ENCODE peak calls at places on chromosomes 3 and 15, in four cellular contexts. R is fibroblast of lung, I is neuronal stem cell, C is pancreas. A is an unnamed sample. For H3K4me1, the result is how much of the 10 kb centered on the place peaks cover.

GRCh38 chr15:25805006-25805405 is 58.1 kb downstream of the ATP10A start:
- DNase-seq in R (no peak), I (no peak), C (no peak), A (peak)

GRCh38 chr15:65207280-65207679 is 4.0 kb downstream of the CILP start:
- DNase-seq in R (no peak), I (no peak), C (no peak), A (no peak)

GRCh38 chr15:100043732-100044131 is 298.0 kb downstream of the ADAMTS17 start:
- DNase-seq in R (no peak), I (no peak), C (no peak), A (no peak)

GRCh38 chr3:168157301-168157700 is 61.6 kb upstream of the GOLIM4 start:
- DNase-seq in R (no peak), I (no peak), C (no peak), A (no peak)

GRCh38 chr3:178456942-178457341 is 79.3 kb upstream of the KCNMB2 start:
- DNase-seq in R (no peak), I (no peak), C (no peak), A (no peak)

GRCh38 chr3:108524547-108524946 is 14.2 kb upstream of the MYH15 start:
- DNase-seq in R (peak), I (no peak), C (no peak), A (no peak)

GRCh38 chr15:88077249-88077810 is 179.2 kb downstream of the NTRK3 start:
- DNase-seq in R (no peak), I (no peak), C (no peak), A (peak)

GRCh38 chr3:71142440-71143161 is 440.9 kb downstream of the FOXP1 start:
- DNase-seq in R (no peak), I (no peak), C (no peak), A (no peak)

GRCh38 chr15:74036271-74037170 is 42.0 kb downstream of the PML start:
- DNase-seq in R (peak), I (peak), C (no peak), A (no peak)

GRCh38 chr15:35060591-35060990 is 24.5 kb downstream of the NANOGP8 start:
- DNase-seq in R (no peak), I (no peak), C (no peak), A (no peak)

GRCh38 chr3:27165348-27165747 is 203.8 kb downstream of the NEK10 start:
- DNase-seq in R (peak), I (no peak), C (no peak), A (no peak)

GRCh38 chr15:61503383-61503969 is 274.4 kb upstream of the RORA start:
- DNase-seq in R (no peak), I (no peak), C (no peak), A (no peak)

GRCh38 chr3:47009225-47010049 is 30.0 kb downstream of the NBEAL2 start:
- DNase-seq in R (peak), I (peak), C (peak), A (peak)

GRCh38 chr15:100601158-100601557 is 826 bp downstream of the LINS1 start:
- DNase-seq in R (no peak), I (no peak), C (no peak), A (peak)

GRCh38 chr15:52466134-52466701 is 62.5 kb downstream of the MYO5A start:
- DNase-seq in R (no peak), I (no peak), C (no peak), A (peak)

GRCh38 chr15:67144609-67145306 is 79.4 kb downstream of the SMAD3 start:
- DNase-seq in R (peak), I (no peak), C (no peak), A (no peak)

GRCh38 chr3:53166781-53167291 is 5.8 kb downstream of the PRKCD start:
- DNase-seq in R (peak), I (no peak), C (no peak), A (peak)

GRCh38 chr15:100207053-100207452 is 134.7 kb downstream of the ADAMTS17 start:
- DNase-seq in R (no peak), I (no peak), C (peak), A (no peak)

GRCh38 chr3:10303105-10303504 is 10.4 kb upstream of the GHRL start:
- DNase-seq in R (no peak), I (no peak), C (no peak), A (no peak)

GRCh38 chr3:57977755-57978715 is 30.2 kb upstream of the FLNB start:
- DNase-seq in R (no peak), I (no peak), C (no peak), A (no peak)

GRCh38 chr3:127422663-127423375 is 135.0 kb upstream of the PRR20G start:
- DNase-seq in R (no peak), I (no peak), C (no peak), A (no peak)

GRCh38 chr3:26989042-26989441 is 366.5 kb downstream of the LRRC3B start:
- DNase-seq in R (no peak), I (no peak), C (no peak), A (no peak)

GRCh38 chr15:45225506-45226273 is 26.3 kb upstream of the SLC28A2 start:
- DNase-seq in R (no peak), I (no peak), C (no peak), A (no peak)

GRCh38 chr15:39629376-39629775 is 48.5 kb downstream of the THBS1 start:
- DNase-seq in R (no peak), I (no peak), C (no peak), A (no peak)

GRCh38 chr3:46193436-46193835 is 14.7 kb downstream of the CCR1 start:
- DNase-seq in R (peak), I (no peak), C (no peak), A (no peak)

GRCh38 chr3:196620228-196620627 is 19.3 kb upstream of the NRROS start:
- DNase-seq in R (peak), I (peak), C (no peak), A (peak)

GRCh38 chr3:41339758-41340157 is 140.5 kb downstream of the CTNNB1 start:
- DNase-seq in R (no peak), I (no peak), C (no peak), A (no peak)

GRCh38 chr3:122793568-122794416 is at the start of gene HSPBAP1:
- DNase-seq in R (peak), I (peak), C (peak), A (peak)

GRCh38 chr3:48879307-48879993 is 19.2 kb downstream of the SLC25A20 start:
- DNase-seq in R (no peak), I (no peak), C (no peak), A (no peak)

GRCh38 chr3:21979706-21980105 is 228.7 kb upstream of the ZNF385D start:
- DNase-seq in R (peak), I (no peak), C (no peak), A (no peak)

GRCh38 chr15:100249096-100249815 is 92.5 kb downstream of the ADAMTS17 start:
- DNase-seq in R (no peak), I (no peak), C (no peak), A (no peak)

GRCh38 chr3:140941090-140941433 is 574 bp upstream of the SLC25A36 start:
- DNase-seq in R (no peak), I (no peak), C (no peak), A (no peak)
- H3K4me3 ChIP-seq in R (peak), I (peak), C (peak), A (peak)

DNA sequence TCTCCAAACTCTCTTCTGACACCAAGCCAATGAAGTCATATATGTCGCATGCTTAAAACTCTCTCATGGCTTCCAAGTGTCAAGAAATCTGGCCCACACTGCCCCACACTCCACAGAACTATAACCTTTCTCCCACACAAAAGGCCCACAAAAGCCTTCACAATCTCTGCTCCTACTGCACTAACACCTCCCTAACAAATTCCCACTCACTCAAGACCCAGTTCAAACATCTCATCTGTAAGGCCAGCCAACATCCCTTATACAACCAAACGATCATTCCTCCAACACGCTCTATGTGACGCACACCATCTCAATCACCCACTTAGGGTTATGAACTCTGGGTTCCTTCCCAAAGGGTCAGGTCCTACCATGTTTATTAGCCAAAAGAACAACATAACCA is 13.5 kb downstream of the TBC1D2B start:
- DNase-seq in R (peak), I (no peak), C (no peak), A (no peak)
- H3K4me1 ChIP-seq in R (half or more), I (under half), C (half or more), A (under half)

GRCh38 chr15:69679623-69680228 is 227.1 kb downstream of the RPLP1 start:
- DNase-seq in R (no peak), I (no peak), C (no peak), A (no peak)
- H3K4me3 ChIP-seq in R (no peak), I (no peak), C (no peak), A (no peak)

GRCh38 chr3:185658504-185658912 is 72.4 kb downstream of the SENP2 start:
- DNase-seq in R (peak), I (no peak), C (no peak), A (peak)
- H3K4me1 ChIP-seq in R (under half), I (under half), C (under half), A (under half)

GRCh38 chr15:49673861-49674260 is 53.0 kb downstream of the DTWD1 start:
- DNase-seq in R (no peak), I (no peak), C (no peak), A (no peak)

GRCh38 chr15:49675051-49675450 is 54.2 kb downstream of the DTWD1 start:
- DNase-seq in R (peak), I (no peak), C (no peak), A (no peak)

GRCh38 chr15:49669288-49669687 is 48.4 kb downstream of the DTWD1 start:
- DNase-seq in R (no peak), I (peak), C (no peak), A (no peak)

GRCh38 chr15:49678655-49679054 is 57.8 kb downstream of the DTWD1 start:
- DNase-seq in R (no peak), I (no peak), C (no peak), A (no peak)

GRCh38 chr15:49674370-49674769 is 53.5 kb downstream of the DTWD1 start:
- DNase-seq in R (no peak), I (no peak), C (no peak), A (no peak)
- H3K4me3 ChIP-seq in R (no peak), I (no peak), C (no peak), A (no peak)

DNA sequence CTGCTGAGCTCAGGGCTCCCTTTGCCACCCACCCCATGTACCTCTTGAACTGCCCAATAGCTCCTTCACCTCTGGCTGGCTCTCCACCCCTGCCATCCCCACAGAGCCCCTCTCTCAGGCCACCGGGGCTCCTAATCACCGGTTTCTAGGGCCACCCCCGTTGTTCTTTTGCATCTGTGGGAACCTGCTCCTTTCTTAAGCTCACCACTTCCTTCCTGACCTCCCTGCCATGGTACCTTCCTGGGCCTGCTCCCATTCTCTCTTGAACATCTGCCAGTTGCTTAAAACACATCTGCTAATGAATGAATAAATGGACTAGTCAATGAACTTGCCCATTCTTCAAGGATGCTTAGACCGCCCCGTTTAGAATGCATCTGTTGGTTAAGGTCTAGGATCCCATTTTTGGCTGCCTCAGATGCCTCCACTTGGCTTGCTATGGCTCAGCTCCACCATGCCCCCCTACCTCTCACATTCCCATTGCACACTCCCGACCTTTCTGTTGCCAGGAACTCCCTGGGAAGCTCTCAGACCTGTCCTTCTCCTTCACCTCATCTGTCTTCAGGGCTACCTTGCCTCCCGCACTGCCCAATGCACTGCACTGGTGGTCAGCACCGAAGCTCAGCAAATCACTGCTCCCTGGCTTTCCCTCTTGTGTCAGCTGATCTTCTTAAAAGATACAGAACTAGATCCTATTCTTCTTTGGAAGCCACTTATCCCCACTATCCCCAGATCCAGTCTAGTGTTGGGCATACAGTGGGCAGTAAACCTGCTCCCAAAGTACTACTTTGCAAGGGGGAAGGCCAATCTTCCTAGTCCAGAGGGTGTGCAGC is 9.1 kb downstream of the AMOTL2 start:
- DNase-seq in R (no peak), I (no peak), C (no peak), A (peak)
- H3K4me1 ChIP-seq in R (half or more), I (half or more), C (under half), A (under half)